ENCODE peak calls at places on chromosome X, in four cellular contexts. C is NCI-H1092 treated with DMSO at 0.1 percent for 48 hours, T is adrenal gland, X is A549. K is an unnamed sample.

GRCh38 chrX:18428006-18428405 is 2.6 kb downstream of the CDKL5 start:
- DNase-seq in X (no peak), C (no peak), T (no peak), K (no peak)

GRCh38 chrX:110142096-110142495 is 139.2 kb downstream of the TMEM164 start:
- DNase-seq in C (no peak), T (peak; percentile 36), X (no peak), K (no peak)

GRCh38 chrX:19303216-19303880 is 40.4 kb upstream of the PDHA1 start:
- DNase-seq in X (peak; percentile 10), C (no peak), T (peak; percentile 2), K (peak; percentile 49)

GRCh38 chrX:30883141-30883540 is 5.9 kb downstream of the TAB3 start:
- DNase-seq in C (no peak), T (no peak), X (no peak), K (no peak)

GRCh38 chrX:39819921-39820849 is 277.6 kb downstream of the BCOR start:
- DNase-seq in T (peak; percentile 32), C (no peak), X (no peak), K (peak; percentile 42)

GRCh38 chrX:63128509-63128908 is 222.6 kb downstream of the SPIN4 start:
- DNase-seq in X (no peak), T (peak; percentile 18), C (no peak), K (peak; percentile 1)

GRCh38 chrX:41779058-41779564 is 55.1 kb downstream of the GPR82 start:
- DNase-seq in X (peak; percentile 22), C (peak; percentile 57), T (no peak), K (peak; percentile 69)

GRCh38 chrX:40746536-40746935 is 11.2 kb upstream of the MED14 start:
- DNase-seq in C (no peak), X (no peak), T (no peak), K (no peak)

GRCh38 chrX:118521435-118521834 is 25.8 kb downstream of the DOCK11 start:
- DNase-seq in X (no peak), T (no peak), C (no peak), K (peak; percentile 79)

GRCh38 chrX:136667446-136668168 is 19.6 kb downstream of the CD40LG start:
- DNase-seq in T (no peak), C (no peak), X (no peak), K (no peak)

GRCh38 chrX:24023972-24024664 is 2.9 kb downstream of the KLHL15 start:
- DNase-seq in X (no peak), T (no peak), C (peak; percentile 50), K (peak; percentile 40)

GRCh38 chrX:29490606-29491005 is 724.8 kb upstream of the MAGEB2 start:
- DNase-seq in X (no peak), C (no peak), T (no peak), K (no peak)

GRCh38 chrX:120769576-120770341 is 105.9 kb downstream of the CT47B1 start:
- DNase-seq in C (peak; percentile 59), X (peak; percentile 3), T (peak; percentile 33), K (peak; percentile 34)

GRCh38 chrX:43655961-43656494 is at the start of gene MAOA:
- DNase-seq in X (peak; percentile 43), T (peak; percentile 80), C (peak; percentile 18), K (peak; percentile 71)

GRCh38 chrX:150162141-150162540 is 201.0 kb upstream of the MAMLD1 start:
- DNase-seq in X (peak; percentile 18), T (no peak), C (no peak), K (no peak)

GRCh38 chrX:108795240-108795639 is 58.9 kb upstream of the IRS4 start:
- DNase-seq in C (no peak), X (no peak), T (no peak), K (no peak)

GRCh38 chrX:154486396-154487207 is at the start of gene UBL4A:
- DNase-seq in X (peak; percentile 26), T (peak; percentile 66), C (peak; percentile 34), K (peak; percentile 52)

GRCh38 chrX:132433551-132433950 is 55.3 kb downstream of the MBNL3 start:
- DNase-seq in T (peak; percentile 20), C (no peak), X (no peak), K (no peak)

GRCh38 chrX:47218920-47219815 is 687 bp downstream of the CDK16 start:
- DNase-seq in X (peak; percentile 24), T (peak; percentile 28), C (no peak), K (no peak)

GRCh38 chrX:46803140-46803539 is 33.7 kb upstream of the RP2 start:
- DNase-seq in C (no peak), T (no peak), X (no peak), K (no peak)

GRCh38 chrX:71128915-71129765 is 10.7 kb downstream of the MED12 start:
- DNase-seq in T (peak; percentile 76), C (peak; percentile 28), X (peak; percentile 52), K (peak; percentile 59)